ENCODE peak calls at places on chromosomes 5 and 9, in four cellular contexts. L is PC-9, M is HuH-7, V is NCI-H1092 treated with DMSO at 0.1 percent for 48 hours. O is an unnamed sample.

GRCh38 chr9:120032639-120033038 is 547.3 kb downstream of the CDK5RAP2 start:
- DNase-seq in M (no peak), L (no peak), V (no peak), O (no peak)

GRCh38 chr5:172768573-172769323 is 2.2 kb downstream of the DUSP1 start:
- DNase-seq in M (no peak), L (no peak), V (no peak), O (no peak)

GRCh38 chr5:179416906-179417470 is 71.7 kb upstream of the ADAMTS2 start:
- DNase-seq in M (no peak), L (no peak), V (peak), O (peak)

GRCh38 chr9:69671904-69672827 is at the start of gene APBA1:
- DNase-seq in V (peak), L (peak), M (peak), O (peak)

GRCh38 chr5:6493681-6494454 is 45.2 kb downstream of the UBE2QL1 start:
- DNase-seq in M (no peak), V (no peak), L (no peak), O (no peak)

GRCh38 chr9:33263936-33264472 is 504 bp downstream of the BAG1 start:
- DNase-seq in V (peak), M (peak), L (no peak), O (no peak)

GRCh38 chr5:135761746-135762145 is 72.7 kb upstream of the SLC25A48 start:
- DNase-seq in L (no peak), V (no peak), M (no peak), O (no peak)

GRCh38 chr5:55546991-55547390 is 12.2 kb upstream of the PLPP1 start:
- DNase-seq in L (no peak), V (no peak), M (no peak), O (no peak)

GRCh38 chr9:97900738-97901565 is 21.3 kb downstream of the TRMO start:
- DNase-seq in L (peak), M (peak), V (peak), O (no peak)